ENCODE peak calls at places on chromosomes 12 and 14, in eight cellular contexts. U is AG04449, C is bronchial epithelial cell, L is IMR-90, F is RWPE1, M is endothelial cell, V is cardiac fibroblast, P is astrocyte of the cerebellum. B is an unnamed sample.

GRCh38 chr12:12086331-12086730 is 15.6 kb downstream of the BCL2L14 start:
- DNase-seq in U (no peak), C (no peak), L (no peak), F (no peak), M (no peak), V (no peak), P (no peak), B (no peak)

GRCh38 chr14:85315290-85315689 is 214.7 kb upstream of the FLRT2 start:
- DNase-seq in U (no peak), C (no peak), L (no peak), F (no peak), M (no peak), V (no peak), P (no peak), B (no peak)

GRCh38 chr14:78633747-78634146 is 463.6 kb downstream of the NRXN3 start:
- DNase-seq in U (no peak), C (no peak), L (no peak), F (no peak), M (no peak), V (no peak), P (no peak), B (no peak)

GRCh38 chr12:54300267-54300731 is 516 bp downstream of the NFE2 start:
- DNase-seq in U (no peak), C (no peak), L (no peak), F (no peak), M (no peak), V (no peak), P (no peak), B (no peak)

GRCh38 chr12:123335490-123335889 is 29.2 kb downstream of the SBNO1 start:
- DNase-seq in U (no peak), C (no peak), L (no peak), F (no peak), M (no peak), V (no peak), P (no peak), B (no peak)

GRCh38 chr14:78902010-78902623 is 731.9 kb downstream of the NRXN3 start:
- DNase-seq in U (peak), C (peak), L (peak), F (no peak), M (peak), V (peak), P (peak), B (peak)

GRCh38 chr14:39395555-39396254 is 36.5 kb downstream of the FBXO33 start:
- DNase-seq in U (no peak), C (peak), L (peak), F (peak), M (no peak), V (no peak), P (no peak), B (no peak)

GRCh38 chr14:104139460-104140212 is 1.2 kb downstream of the KIF26A start:
- DNase-seq in U (no peak), C (no peak), L (no peak), F (no peak), M (peak), V (no peak), P (no peak), B (peak)

GRCh38 chr14:105168979-105169507 is 467 bp upstream of the JAG2 start:
- DNase-seq in U (no peak), C (peak), L (no peak), F (no peak), M (peak), V (no peak), P (no peak), B (no peak)

GRCh38 chr14:105398726-105399440 is 545 bp downstream of the TEX22 start:
- DNase-seq in U (no peak), C (no peak), L (peak), F (no peak), M (peak), V (peak), P (no peak), B (no peak)

DNA sequence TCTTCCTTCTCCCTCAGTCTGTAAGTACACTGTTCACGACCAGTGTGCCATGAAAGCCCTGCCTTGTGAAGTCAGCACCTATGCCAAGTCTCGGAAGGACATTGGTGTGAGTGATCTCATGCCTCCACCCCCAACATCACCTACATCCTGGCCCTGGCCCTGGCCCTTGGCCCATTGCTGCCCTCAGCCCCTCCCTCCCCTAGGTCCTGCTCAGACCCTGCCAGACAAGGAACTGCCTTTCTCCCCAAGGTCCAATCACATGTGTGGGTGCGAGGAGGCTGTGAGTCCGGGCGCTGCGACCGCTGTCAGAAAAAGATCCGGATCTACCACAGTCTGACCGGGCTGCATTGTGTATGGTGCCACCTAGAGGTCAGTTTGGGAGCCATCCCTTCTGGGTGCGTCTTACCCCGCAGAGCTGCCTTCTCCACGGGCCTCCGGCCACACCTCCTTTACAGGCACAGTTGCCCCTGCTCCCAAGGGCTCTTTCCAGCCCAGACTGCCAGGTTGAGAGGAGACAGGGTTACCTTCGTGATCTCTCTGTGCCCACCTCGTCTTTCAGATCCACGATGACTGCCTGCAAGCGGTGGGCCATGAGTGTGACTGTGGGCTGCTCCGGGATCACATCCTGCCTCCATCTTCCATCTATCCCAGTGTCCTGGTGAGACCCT is 9.2 kb downstream of the DGKA start:
- DNase-seq in U (no peak), C (peak), L (peak), F (peak), M (peak), V (peak), P (peak), B (peak)
- TF ChIP-seq CTCF in U (peak), C (peak), L (peak), F (peak), M (peak), V (peak), P (peak), B (peak)

DNA sequence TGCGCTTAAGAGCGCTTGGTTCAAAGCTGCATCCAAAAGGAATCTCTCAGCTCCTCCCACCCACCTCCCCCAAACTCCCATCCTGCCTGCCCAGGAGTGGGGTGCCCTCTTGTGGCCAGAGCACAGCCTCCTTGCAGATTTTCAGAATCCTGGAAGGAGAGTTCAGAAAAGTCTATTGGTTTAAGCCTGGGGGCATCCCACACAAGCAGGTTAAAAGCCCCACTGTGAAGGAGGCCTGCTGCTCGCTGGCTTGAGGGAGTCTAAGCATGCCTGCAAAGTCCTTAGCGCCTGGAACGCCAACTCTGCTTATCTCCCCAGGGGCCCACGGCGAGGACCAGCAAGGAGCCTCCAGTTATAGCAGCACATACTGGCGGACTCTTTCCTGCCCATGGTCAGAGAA is 297.1 kb downstream of the KSR2 start:
- DNase-seq in U (no peak), C (no peak), L (no peak), F (peak), M (peak), V (no peak), P (no peak), B (no peak)
- TF ChIP-seq CTCF in U (peak), C (no peak), L (no peak), F (peak), M (peak), V (peak), P (peak), B (peak)

DNA sequence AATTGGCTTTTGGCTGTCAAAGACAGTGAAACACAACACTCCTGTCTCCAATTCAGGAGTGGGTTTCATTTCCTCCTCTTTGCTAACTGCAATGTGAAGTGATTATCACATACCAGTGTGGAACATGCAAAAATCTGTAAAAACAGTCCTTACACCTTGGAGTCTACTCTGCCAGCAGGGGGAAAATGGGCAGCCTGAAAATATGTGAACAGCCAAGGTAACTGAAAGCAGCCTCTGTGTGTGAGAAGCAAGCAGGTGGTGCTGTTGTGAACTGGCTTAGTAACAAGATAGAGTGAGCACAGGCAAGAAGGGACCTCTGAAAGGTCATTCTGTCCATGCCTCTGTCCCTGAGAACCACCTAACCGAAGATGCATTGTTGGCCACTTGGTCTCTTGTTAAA is 6.0 kb downstream of the PRMT8 start:
- DNase-seq in U (no peak), C (peak), L (no peak), F (peak), M (peak), V (no peak), P (no peak), B (no peak)
- TF ChIP-seq CTCF in U (no peak), C (peak), L (no peak), F (no peak), M (peak), V (no peak), P (no peak), B (no peak)

DNA sequence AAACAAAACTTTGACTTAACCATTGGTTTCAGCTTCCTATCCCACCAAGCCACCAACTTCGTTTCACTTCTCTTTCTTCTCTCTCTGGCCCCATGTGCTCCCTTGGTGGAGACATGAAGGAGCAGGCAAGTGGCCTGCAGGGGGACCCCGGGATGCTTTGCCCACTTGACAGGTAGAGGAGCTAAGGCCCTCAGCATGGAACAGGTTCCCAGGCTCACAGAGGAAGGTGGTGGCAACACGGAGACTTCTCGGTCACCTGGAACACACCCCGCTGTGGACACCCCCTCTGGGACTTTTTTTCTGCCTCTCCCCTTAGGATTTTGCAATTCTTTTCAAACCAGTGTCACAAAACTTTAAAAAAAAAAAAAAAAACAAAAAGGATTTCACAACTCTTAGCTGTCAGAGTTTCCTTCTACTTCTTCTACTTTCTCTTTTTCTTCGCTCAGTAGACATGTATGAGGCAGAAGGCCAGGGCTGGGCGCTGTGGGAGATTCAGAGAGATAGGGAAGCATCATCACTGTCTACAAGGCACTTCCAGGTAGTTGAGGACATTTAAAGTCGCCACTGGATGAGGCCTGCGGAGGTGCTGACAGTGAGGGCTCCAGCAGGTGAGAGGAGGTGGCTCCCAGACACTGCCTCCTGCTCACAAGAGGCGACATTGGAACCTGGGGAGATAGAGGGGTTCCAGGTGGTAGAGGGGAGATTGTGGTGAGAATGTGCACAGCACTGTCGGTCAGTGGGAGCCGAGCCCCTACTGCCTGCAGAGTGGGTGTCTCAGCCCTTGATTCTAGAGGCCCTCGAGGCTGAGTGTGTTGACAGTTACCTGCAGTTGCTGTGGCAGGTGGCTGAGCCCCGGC is 119.6 kb downstream of the GCH1 start:
- DNase-seq in U (no peak), C (no peak), L (no peak), F (no peak), M (peak), V (no peak), P (no peak), B (peak)
- TF ChIP-seq CTCF in U (no peak), C (no peak), L (no peak), F (no peak), M (no peak), V (peak), P (peak), B (peak)

B was measured in fibroblast of villous mesenchyme.